ENCODE peak calls at places on chromosomes 6 and 20, in nine cellular contexts. U, D, K, X, P, N, T, M and E are unnamed samples.

GRCh38 chr6:163529605-163530004 is 115.1 kb downstream of the QKI start:
- DNase-seq in U (peak), D (no peak), K (peak), X (no peak), P (no peak), N (no peak), T (no peak), M (no peak), E (peak)

GRCh38 chr20:12965880-12966270 is 42.9 kb upstream of the SPTLC3 start:
- DNase-seq in U (no peak), D (no peak), K (no peak), X (no peak), P (no peak), N (no peak), T (no peak), M (no peak), E (no peak)

GRCh38 chr6:152305672-152306071 is 331.5 kb downstream of the SYNE1 start:
- DNase-seq in U (peak), D (no peak), K (no peak), X (no peak), P (no peak), N (no peak), T (no peak), M (no peak), E (no peak)

GRCh38 chr6:161370882-161371281 is 97.0 kb upstream of the AGPAT4 start:
- DNase-seq in U (peak), D (peak), K (peak), X (peak), P (peak), N (peak), T (no peak), M (peak), E (peak)

GRCh38 chr20:4406627-4407026 is 315.1 kb upstream of the PRND start:
- DNase-seq in U (peak), D (no peak), K (peak), X (no peak), P (no peak), N (no peak), T (no peak), M (no peak), E (peak)

GRCh38 chr6:82681119-82681714 is 317.6 kb downstream of the TPBG start:
- DNase-seq in U (no peak), D (no peak), K (no peak), X (no peak), P (no peak), N (no peak), T (no peak), M (no peak), E (no peak)

GRCh38 chr6:45432944-45433343 is 55.2 kb upstream of the SUPT3H start:
- DNase-seq in U (peak), D (no peak), K (no peak), X (no peak), P (no peak), N (no peak), T (no peak), M (no peak), E (peak)

GRCh38 chr20:43911066-43911465 is 3.6 kb upstream of the TOX2 start:
- DNase-seq in U (peak), D (no peak), K (peak), X (no peak), P (no peak), N (no peak), T (no peak), M (no peak), E (peak)

GRCh38 chr20:56418385-56418861 is 6.4 kb downstream of the CASS4 start:
- DNase-seq in U (peak), D (no peak), K (peak), X (no peak), P (no peak), N (no peak), T (no peak), M (no peak), E (peak)

GRCh38 chr6:5373430-5373829 is 112.1 kb downstream of the FARS2 start:
- DNase-seq in U (no peak), D (no peak), K (no peak), X (no peak), P (no peak), N (no peak), T (no peak), M (no peak), E (no peak)

GRCh38 chr6:84228198-84228543 is 728 bp upstream of the CEP162 start:
- DNase-seq in U (no peak), D (no peak), K (no peak), X (no peak), P (no peak), N (no peak), T (no peak), M (no peak), E (no peak)

GRCh38 chr6:84224251-84224650 is 3.2 kb downstream of the CEP162 start:
- DNase-seq in U (no peak), D (no peak), K (peak), X (no peak), P (no peak), N (no peak), T (no peak), M (no peak), E (no peak)

GRCh38 chr6:84227044-84227433 is 404 bp downstream of the CEP162 start:
- DNase-seq in U (peak), D (no peak), K (no peak), X (peak), P (no peak), N (no peak), T (no peak), M (no peak), E (no peak)

GRCh38 chr6:84222426-84222825 is 5.0 kb downstream of the CEP162 start:
- DNase-seq in U (no peak), D (no peak), K (no peak), X (no peak), P (no peak), N (no peak), T (no peak), M (no peak), E (no peak)

GRCh38 chr6:84227434-84228197 is at the start of gene CEP162:
- DNase-seq in U (peak), D (peak), K (peak), X (peak), P (peak), N (peak), T (peak), M (peak), E (peak)
- TF ChIP-seq CTCF in U (peak), D (peak), K (peak), X (peak), P (peak), N (peak), T (peak), M (peak), E (peak)

DNA sequence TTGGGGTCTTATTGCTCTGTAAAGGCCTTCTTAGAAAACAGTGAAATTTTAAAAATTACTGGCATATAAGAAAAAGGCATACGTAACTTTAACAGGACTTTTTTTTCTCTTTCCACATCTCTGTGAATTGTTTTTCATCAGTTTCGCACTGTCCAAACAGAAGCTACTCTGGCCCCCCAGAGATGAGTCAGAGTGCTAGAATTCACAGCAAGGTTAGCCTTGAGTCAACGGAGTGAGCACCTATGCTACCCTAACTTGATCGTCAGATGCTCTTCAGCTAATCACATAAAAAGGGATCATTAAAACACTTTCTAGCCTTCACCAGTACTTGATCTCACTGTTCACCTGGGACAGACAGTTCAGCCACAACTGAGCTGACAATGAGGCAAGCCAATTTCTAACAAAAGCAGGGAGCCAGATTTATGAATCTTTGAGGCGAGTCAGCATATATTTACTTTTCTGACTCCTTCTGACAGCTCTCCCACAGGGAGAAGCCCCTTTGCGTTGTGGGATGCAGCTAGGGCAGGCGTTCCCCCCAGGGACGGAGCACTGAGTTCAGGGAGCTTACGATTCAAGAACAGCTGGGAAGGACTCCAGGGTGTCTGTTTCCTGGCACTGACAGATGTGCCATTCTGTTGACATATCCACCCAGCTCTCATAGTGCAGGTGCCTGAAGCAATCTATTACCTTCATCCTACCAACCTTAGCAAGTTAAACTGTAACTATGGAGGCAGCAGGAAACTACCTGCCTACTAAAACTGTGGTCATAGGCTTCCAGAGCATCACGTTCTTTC is 46.4 kb upstream of the SPDEF start:
- DNase-seq in U (no peak), D (no peak), K (no peak), X (no peak), P (no peak), N (no peak), T (no peak), M (peak), E (no peak)
- TF ChIP-seq CTCF in U (no peak), D (no peak), K (no peak), X (no peak), P (no peak), N (no peak), T (no peak), M (no peak), E (no peak)

DNA sequence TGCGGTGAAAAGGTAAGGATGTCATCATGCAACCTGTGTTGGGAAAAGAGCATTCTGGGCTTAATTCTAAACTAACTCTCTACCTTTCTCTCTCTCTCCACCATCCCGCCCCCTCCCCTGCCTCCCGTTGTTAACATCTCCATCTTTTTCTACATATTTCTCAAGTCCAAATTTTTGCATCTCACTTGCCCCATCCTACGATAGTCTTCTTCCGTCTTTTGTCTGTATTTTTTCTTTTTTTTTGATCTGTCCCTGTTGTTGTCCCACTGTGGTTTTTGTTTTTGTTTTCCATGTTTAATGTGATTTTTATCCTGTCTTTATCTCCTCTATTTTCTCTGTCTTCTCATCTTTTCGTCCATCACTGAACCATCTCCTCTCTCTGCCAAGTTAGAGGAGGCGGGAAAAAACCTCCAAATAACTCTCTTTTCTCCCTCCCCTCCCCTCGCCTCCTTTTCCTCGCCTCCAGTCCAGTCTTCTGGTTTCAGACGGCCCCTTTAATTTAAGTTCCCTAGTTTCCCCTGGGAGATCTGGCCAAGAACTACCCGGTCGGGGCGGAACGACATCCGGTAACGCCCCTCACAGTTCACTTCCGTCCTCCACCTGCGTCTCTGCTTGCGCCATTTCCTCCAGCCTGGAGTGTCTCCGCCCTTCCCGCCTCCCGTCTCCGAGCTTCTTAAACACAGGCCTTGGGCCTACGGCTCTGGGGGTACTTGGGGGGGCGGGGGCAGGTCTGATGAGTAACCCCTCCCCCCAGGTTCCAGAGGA is at the start of gene NFKBIL1:
- DNase-seq in U (peak), D (peak), K (peak), X (peak), P (peak), N (peak), T (peak), M (peak), E (peak)
- TF ChIP-seq CTCF in U (no peak), D (peak), K (no peak), X (no peak), P (no peak), N (peak), T (no peak), M (no peak), E (no peak)

GRCh38 chr6:15249371-15250019 is 3.6 kb downstream of the JARID2 start:
- DNase-seq in U (no peak), D (no peak), K (peak), X (no peak), P (no peak), N (no peak), T (no peak), M (no peak), E (no peak)

GRCh38 chr6:15250440-15251168 is 4.7 kb downstream of the JARID2 start:
- DNase-seq in U (no peak), D (no peak), K (no peak), X (no peak), P (no peak), N (no peak), T (no peak), M (no peak), E (no peak)

GRCh38 chr6:15247750-15248450 is 2.0 kb downstream of the JARID2 start:
- DNase-seq in U (peak), D (peak), K (peak), X (peak), P (peak), N (peak), T (peak), M (peak), E (peak)

GRCh38 chr6:15247214-15247749 is 1.4 kb downstream of the JARID2 start:
- DNase-seq in U (no peak), D (no peak), K (no peak), X (no peak), P (no peak), N (no peak), T (no peak), M (no peak), E (no peak)

GRCh38 chr6:15248451-15249370 is 2.8 kb downstream of the JARID2 start:
- DNase-seq in U (peak), D (peak), K (peak), X (peak), P (peak), N (peak), T (peak), M (peak), E (peak)
- TF ChIP-seq CTCF in U (peak), D (no peak), K (peak), X (peak), P (no peak), N (no peak), T (peak), M (peak), E (peak)

GRCh38 chr6:21914121-21914973 is 320.8 kb downstream of the SOX4 start:
- DNase-seq in U (peak), D (no peak), K (no peak), X (no peak), P (no peak), N (peak), T (no peak), M (peak), E (peak)
- TF ChIP-seq CTCF in U (no peak), D (no peak), K (no peak), X (no peak), P (no peak), N (no peak), T (no peak), M (no peak), E (no peak)

DNA sequence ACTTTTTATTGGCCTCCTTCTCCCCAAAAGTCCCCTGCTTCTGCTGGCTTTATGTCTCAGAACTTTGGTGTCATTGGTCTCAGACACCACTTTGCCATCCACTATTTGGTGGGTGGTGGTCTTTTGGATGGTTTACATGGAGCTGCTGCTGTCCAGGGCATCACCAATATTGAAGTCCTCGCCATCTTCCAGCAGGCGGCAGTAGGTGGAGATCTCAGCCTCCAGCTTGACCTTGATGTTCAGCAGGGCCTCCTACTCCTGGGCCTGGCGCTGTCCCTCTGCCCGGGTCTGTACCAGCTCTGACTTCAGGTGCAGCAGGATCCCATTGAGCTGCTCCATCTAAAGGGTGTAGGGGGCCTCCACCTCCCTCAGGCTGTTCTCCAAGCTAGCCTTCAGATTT is 148.4 kb upstream of the FOXA2 start:
- DNase-seq in U (no peak), D (no peak), K (no peak), X (no peak), P (no peak), N (no peak), T (no peak), M (no peak), E (no peak)
- TF ChIP-seq CTCF in U (no peak), D (no peak), K (no peak), X (no peak), P (no peak), N (no peak), T (no peak), M (no peak), E (no peak)

DNA sequence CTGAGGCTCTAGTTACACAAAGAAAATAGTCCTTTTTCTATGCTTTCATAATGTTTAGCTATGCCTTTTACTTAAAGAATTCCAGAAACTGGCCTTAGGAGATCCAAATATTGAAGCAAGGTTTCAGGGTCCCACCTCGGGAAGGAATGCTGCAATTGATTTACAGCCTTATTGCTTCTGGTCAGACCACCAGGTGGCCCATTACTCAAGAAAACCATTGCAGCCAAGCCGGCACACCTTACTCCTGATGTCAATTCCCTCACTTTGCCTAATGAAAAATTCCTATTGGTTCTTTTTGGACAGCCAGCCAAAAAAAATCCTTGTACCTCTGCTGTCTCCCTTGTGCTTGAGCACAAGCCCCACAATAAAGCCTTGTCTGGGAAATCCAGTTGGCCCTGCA is 173.9 kb downstream of the LMBRD1 start:
- DNase-seq in U (no peak), D (no peak), K (no peak), X (no peak), P (no peak), N (no peak), T (no peak), M (no peak), E (no peak)
- TF ChIP-seq CTCF in U (no peak), D (peak), K (no peak), X (no peak), P (no peak), N (no peak), T (no peak), M (no peak), E (no peak)